ENCODE peak calls at places on chromosomes 11 and 22, in four cellular contexts. I is Karpas-422, V is OCI-LY7, F is A549. C is an unnamed sample.

GRCh38 chr11:28679795-28680194 is 571.6 kb downstream of the METTL15 start:
- DNase-seq in I (no peak), F (no peak), V (no peak), C (no peak)

GRCh38 chr11:87212891-87213290 is 175.2 kb downstream of the TMEM135 start:
- DNase-seq in I (no peak), F (no peak), V (no peak), C (peak)

GRCh38 chr22:50698546-50698945 is 25.9 kb downstream of the SHANK3 start:
- DNase-seq in F (no peak), V (no peak), I (no peak), C (no peak)

GRCh38 chr11:77374611-77375031 is 73.1 kb upstream of the GDPD4 start:
- DNase-seq in V (no peak), I (no peak), F (no peak), C (no peak)

GRCh38 chr11:3162410-3163240 is 2.5 kb downstream of the OSBPL5 start:
- DNase-seq in F (no peak), I (no peak), V (no peak), C (no peak)

GRCh38 chr11:62680825-62681240 is 2.0 kb upstream of the UBXN1 start:
- DNase-seq in F (peak), V (peak), I (peak), C (no peak)

GRCh38 chr11:44570411-44571155 is 5.1 kb downstream of the CD82 start:
- DNase-seq in F (no peak), V (no peak), I (no peak), C (no peak)

GRCh38 chr11:35303596-35304392 is 115.6 kb downstream of the SLC1A2 start:
- DNase-seq in F (peak), V (no peak), I (no peak), C (no peak)

GRCh38 chr11:60870276-60870675 is 2.9 kb downstream of the ZP1 start:
- DNase-seq in F (no peak), I (peak), V (peak), C (no peak)

GRCh38 chr11:46698597-46698996 is 1.8 kb downstream of the ARHGAP1 start:
- DNase-seq in V (no peak), F (no peak), I (no peak), C (no peak)

GRCh38 chr11:86795962-86796361 is 4.4 kb upstream of the PRSS23 start:
- DNase-seq in I (no peak), F (peak), V (no peak), C (no peak)

GRCh38 chr11:36512016-36512415 is 1.9 kb upstream of the TRAF6 start:
- DNase-seq in V (no peak), I (no peak), F (no peak), C (no peak)

GRCh38 chr22:40714514-40714966 is 35.3 kb downstream of the MCHR1 start:
- DNase-seq in V (no peak), I (no peak), F (peak), C (no peak)

GRCh38 chr22:30806391-30806861 is 111.8 kb downstream of the OSBP2 start:
- DNase-seq in V (no peak), I (no peak), F (peak), C (no peak)

GRCh38 chr11:103959279-103959930 is 77.0 kb upstream of the DDI1 start:
- DNase-seq in I (peak), V (peak), F (peak), C (no peak)

GRCh38 chr22:19851291-19852176 is 3.1 kb downstream of the GNB1L start:
- DNase-seq in I (no peak), F (no peak), V (no peak), C (no peak)

GRCh38 chr11:23539556-23539955 is 679.3 kb upstream of the CCDC179 start:
- DNase-seq in V (no peak), F (no peak), I (no peak), C (no peak)

GRCh38 chr11:69637601-69637955 is 3.4 kb upstream of the CCND1 start:
- DNase-seq in I (no peak), F (no peak), V (no peak), C (no peak)
- H3K4me3 ChIP-seq in I (no peak), F (no peak), V (no peak), C (peak)

GRCh38 chr11:104968365-104968855 is at the start of gene CASP4:
- DNase-seq in F (peak), V (peak), I (peak), C (peak)

GRCh38 chr11:104970756-104971155 is 2.4 kb upstream of the CASP4 start:
- DNase-seq in F (no peak), V (no peak), I (no peak), C (no peak)

GRCh38 chr11:104968856-104969776 is 742 bp upstream of the CASP4 start:
- DNase-seq in V (no peak), I (no peak), F (no peak), C (no peak)

GRCh38 chr11:104965735-104966134 is 2.6 kb downstream of the CASP4 start:
- DNase-seq in F (no peak), I (no peak), V (no peak), C (no peak)

DNA sequence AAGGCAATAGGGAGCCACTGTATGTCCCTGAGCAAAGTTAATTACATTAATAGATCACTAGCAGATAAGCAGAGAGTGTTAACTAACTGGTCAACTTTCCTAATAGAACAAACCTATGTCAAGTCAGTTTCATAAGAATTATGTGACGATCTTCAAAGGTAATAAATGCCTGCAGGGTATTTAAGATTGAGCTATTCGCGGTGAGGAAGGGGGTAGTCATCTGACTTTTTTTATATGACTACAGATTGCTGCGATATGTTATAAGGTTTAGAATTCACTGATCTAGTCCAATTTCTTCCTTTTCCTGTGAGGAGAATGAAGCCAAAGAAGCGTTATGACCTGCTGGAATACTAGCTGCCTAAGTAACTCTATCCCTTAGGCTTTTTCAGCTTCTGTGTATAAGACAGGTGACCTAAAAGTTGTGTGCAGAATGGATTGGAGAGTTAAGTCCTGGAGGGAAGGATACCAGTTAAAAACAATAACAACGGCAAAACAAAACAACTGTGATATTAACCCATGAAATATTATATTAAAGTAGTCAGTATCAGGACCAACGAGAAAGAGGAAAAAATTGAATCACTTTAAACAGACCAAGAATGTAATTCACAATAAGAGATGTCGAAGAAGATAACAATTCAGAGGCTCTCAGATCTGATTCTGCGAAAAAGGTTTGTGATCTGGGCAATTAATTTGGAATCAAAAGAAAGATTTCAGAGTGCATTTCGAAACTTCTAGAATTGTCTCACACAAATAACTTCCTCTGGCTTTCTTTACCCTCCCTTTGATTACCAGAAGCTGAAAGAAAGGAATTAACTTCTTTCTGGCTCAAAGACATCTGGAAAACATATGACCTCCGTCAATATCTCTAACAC is 645 bp downstream of the CASP4 start:
- DNase-seq in I (no peak), V (no peak), F (no peak), C (no peak)
- H3K4me3 ChIP-seq in I (peak), V (peak), F (peak), C (peak)

DNA sequence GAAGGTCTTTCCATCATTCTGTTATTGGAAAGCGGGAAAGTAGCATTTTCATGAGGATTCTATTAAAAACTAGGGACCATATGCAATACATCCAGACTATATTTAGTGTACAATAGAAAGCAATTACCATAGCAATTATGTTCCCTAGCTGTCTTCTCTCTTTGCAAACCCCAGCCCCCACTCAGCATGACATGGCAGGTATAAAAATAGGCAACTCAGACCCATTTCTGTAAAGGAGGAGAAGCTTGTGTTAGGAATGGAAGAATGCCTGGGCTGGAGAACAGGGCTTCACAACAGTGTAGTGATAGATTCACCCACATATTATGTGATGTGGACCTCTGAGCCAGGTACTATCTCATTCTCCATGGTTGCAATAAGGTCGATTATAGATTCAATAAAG is 12.4 kb downstream of the OR51B6 start:
- DNase-seq in F (no peak), I (peak), V (no peak), C (no peak)
- H3K4me3 ChIP-seq in F (no peak), I (no peak), V (no peak), C (no peak)

DNA sequence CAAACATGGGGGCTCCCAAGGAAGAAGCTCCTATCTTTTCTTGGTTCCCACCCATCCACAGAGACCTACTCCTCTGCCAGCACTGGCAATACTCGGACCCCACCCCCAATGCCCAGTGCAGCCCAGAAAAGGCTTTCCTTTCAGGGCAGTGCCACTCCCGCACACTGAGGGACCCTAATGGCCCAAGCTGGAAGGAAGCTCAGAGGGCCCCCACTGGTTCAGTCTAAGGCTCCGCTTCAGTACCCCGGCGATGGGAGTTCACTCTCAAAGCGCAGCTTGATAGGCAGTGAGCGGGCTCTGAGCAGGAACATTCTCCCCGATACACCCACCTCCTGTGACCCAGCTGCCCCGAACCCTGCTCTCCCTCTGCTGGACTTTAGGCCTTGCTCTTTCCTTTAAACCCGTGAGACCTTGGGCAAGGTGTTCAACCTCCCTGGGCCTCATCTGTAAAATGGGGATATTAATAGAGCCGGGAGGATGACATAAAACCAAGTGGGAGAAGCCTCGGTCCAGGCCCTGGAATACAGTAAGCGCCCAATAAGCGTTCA is 48.4 kb downstream of the CHRDL2 start:
- DNase-seq in I (no peak), V (no peak), F (no peak), C (no peak)
- H3K4me3 ChIP-seq in I (no peak), V (no peak), F (no peak), C (peak)

GRCh38 chr22:42282943-42283287 is 12.5 kb upstream of the TCF20 start:
- DNase-seq in I (no peak), F (no peak), V (no peak), C (no peak)

GRCh38 chr22:42281706-42282251 is 11.3 kb upstream of the TCF20 start:
- DNase-seq in F (no peak), V (no peak), I (no peak), C (no peak)

GRCh38 chr22:42283288-42284229 is 13.1 kb upstream of the TCF20 start:
- DNase-seq in F (no peak), I (no peak), V (no peak), C (no peak)

GRCh38 chr22:42281284-42281683 is 10.8 kb upstream of the TCF20 start:
- DNase-seq in I (no peak), F (no peak), V (no peak), C (no peak)

GRCh38 chr22:42282252-42282942 is 11.9 kb upstream of the TCF20 start:
- DNase-seq in V (no peak), F (no peak), I (no peak), C (no peak)
- H3K4me3 ChIP-seq in V (no peak), F (no peak), I (no peak), C (no peak)

GRCh38 chr11:118907749-118908106 is 18.0 kb downstream of the BCL9L start:
- DNase-seq in I (no peak), F (no peak), V (no peak), C (no peak)
- H3K4me3 ChIP-seq in I (no peak), F (peak), V (no peak), C (peak)

DNA sequence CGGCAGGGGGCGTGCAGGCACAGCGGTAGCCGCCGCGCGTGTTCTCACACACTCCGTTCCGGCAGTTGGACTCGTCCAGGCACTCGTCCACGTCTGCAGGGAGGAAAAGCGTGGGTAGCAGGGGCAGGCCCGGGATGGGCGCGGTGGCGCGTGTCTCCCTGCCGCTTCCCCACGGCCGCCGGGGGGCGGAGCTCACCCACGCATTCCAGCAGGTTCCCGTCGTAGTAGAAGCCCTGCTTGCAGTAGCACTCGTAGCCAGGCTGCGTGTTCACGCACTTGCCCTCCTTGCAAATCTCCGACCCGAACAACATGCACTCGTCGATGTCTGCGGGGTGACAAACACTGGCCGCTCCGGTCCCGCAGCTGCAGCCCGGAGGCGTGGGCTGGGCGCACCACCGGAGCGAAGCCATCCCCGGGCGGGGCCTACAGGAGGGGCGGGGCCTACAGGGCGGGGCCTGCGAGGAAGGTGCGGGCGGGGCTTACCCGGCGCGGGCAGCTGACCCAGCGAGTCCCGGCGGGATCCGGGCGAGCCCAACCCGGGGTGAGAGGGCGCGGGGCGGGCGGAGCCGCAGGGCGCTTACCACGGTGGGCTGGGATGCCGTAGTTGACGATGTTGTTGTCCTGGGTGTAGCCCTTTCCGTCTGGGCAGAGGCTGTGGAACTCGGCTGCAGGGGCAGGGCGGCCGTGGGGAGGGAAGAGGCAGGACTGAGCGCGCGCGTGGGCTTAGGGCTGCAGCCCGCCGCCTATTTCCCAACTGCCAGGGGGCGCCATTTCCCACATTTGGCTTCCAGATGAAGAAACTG is 15.6 kb downstream of the SCYL1 start:
- DNase-seq in V (peak), I (peak), F (peak), C (no peak)
- H3K4me3 ChIP-seq in V (peak), I (peak), F (peak), C (peak)

GRCh38 chr22:45216133-45217003 is 24.3 kb downstream of the KIAA0930 start:
- DNase-seq in V (no peak), F (no peak), I (no peak), C (no peak)
- H3K4me3 ChIP-seq in V (no peak), F (no peak), I (no peak), C (no peak)

GRCh38 chr22:32487021-32487420 is 12.4 kb downstream of the FBXO7 start:
- DNase-seq in I (no peak), V (no peak), F (no peak), C (no peak)

GRCh38 chr22:32478994-32479393 is 4.4 kb downstream of the FBXO7 start:
- DNase-seq in V (no peak), I (no peak), F (no peak), C (no peak)

GRCh38 chr22:32477608-32478007 is 3.0 kb downstream of the FBXO7 start:
- DNase-seq in V (no peak), I (no peak), F (no peak), C (no peak)

GRCh38 chr22:32480238-32480637 is 5.6 kb downstream of the FBXO7 start:
- DNase-seq in V (peak), I (peak), F (no peak), C (no peak)

GRCh38 chr22:32482708-32483107 is 8.1 kb downstream of the FBXO7 start:
- DNase-seq in I (no peak), F (no peak), V (no peak), C (no peak)
- H3K4me3 ChIP-seq in I (no peak), F (no peak), V (no peak), C (no peak)